ENCODE peak calls at places on chromosome 1, in seven cellular contexts. M is spleen; I is K562; B is adrenal gland; C is HCT116; Y is psoas muscle; X is effector memory CD4-positive, alpha-beta T cell. R is an unnamed sample.

GRCh38 chr1:42998381-42998780 is 39.7 kb upstream of the SLC2A1 start:
- DNase-seq in Y (no peak), X (no peak), C (no peak), I (no peak), M (no peak), B (no peak), R (no peak)

GRCh38 chr1:25971044-25971881 is 26.6 kb downstream of the PAFAH2 start:
- DNase-seq in I (no peak), Y (no peak), B (no peak), M (no peak), C (no peak), X (no peak), R (no peak)

GRCh38 chr1:226309398-226310122 is 596 bp upstream of the LIN9 start:
- DNase-seq in X (no peak), B (peak; percentile 63), C (no peak), I (no peak), M (no peak), Y (no peak), R (no peak)

GRCh38 chr1:210233216-210233494 is 559 bp downstream of the SERTAD4 start:
- DNase-seq in B (no peak), I (no peak), Y (no peak), C (no peak), X (no peak), M (no peak), R (no peak)

GRCh38 chr1:17561561-17561985 is 22.1 kb downstream of the ARHGEF10L start:
- DNase-seq in I (no peak), M (no peak), Y (no peak), C (no peak), X (no peak), B (peak; percentile 73), R (no peak)

GRCh38 chr1:205091043-205091740 is 6.9 kb upstream of the TMEM81 start:
- DNase-seq in X (no peak), B (no peak), C (no peak), M (no peak), Y (no peak), I (no peak), R (no peak)

GRCh38 chr1:166026561-166026960 is 140.2 kb downstream of the FAM78B start:
- DNase-seq in I (no peak), C (no peak), X (no peak), Y (no peak), B (no peak), M (no peak), R (no peak)

GRCh38 chr1:85440584-85440983 is 24.4 kb downstream of the DDAH1 start:
- DNase-seq in X (no peak), M (no peak), C (no peak), Y (no peak), B (no peak), I (no peak), R (no peak)

GRCh38 chr1:58585591-58586151 is 8.6 kb upstream of the TACSTD2 start:
- DNase-seq in M (no peak), X (no peak), Y (no peak), I (no peak), C (peak; percentile 39), B (no peak), R (no peak)

GRCh38 chr1:218571515-218571914 is 226.4 kb downstream of the TGFB2 start:
- DNase-seq in I (no peak), X (no peak), M (no peak), C (no peak), Y (no peak), B (no peak), R (no peak)

GRCh38 chr1:46420533-46420915 is 26.4 kb downstream of the FAAH start:
- DNase-seq in C (no peak), Y (no peak), B (no peak), M (no peak), I (peak; percentile 58), X (no peak), R (no peak)

GRCh38 chr1:55926906-55927471 is 652.4 kb downstream of the PLPP3 start:
- DNase-seq in M (peak; percentile 52), I (no peak), X (no peak), Y (no peak), C (no peak), B (no peak), R (no peak)

GRCh38 chr1:153805042-153805745 is 30.0 kb downstream of the SLC27A3 start:
- DNase-seq in C (peak; percentile 78), B (peak; percentile 83), X (peak; percentile 52), I (no peak), M (peak; percentile 83), Y (peak; percentile 34), R (peak; percentile 92)

GRCh38 chr1:115466433-115466832 is 128.4 kb upstream of the NGF start:
- DNase-seq in X (no peak), B (no peak), M (no peak), I (no peak), C (no peak), Y (no peak), R (no peak)

GRCh38 chr1:199667079-199667478 is 360.4 kb upstream of the NR5A2 start:
- DNase-seq in B (no peak), Y (no peak), M (no peak), I (no peak), C (no peak), X (no peak), R (no peak)

GRCh38 chr1:228161866-228162265 is 3.7 kb upstream of the IBA57 start:
- DNase-seq in C (no peak), Y (no peak), I (no peak), M (no peak), B (no peak), X (no peak), R (no peak)

GRCh38 chr1:149915429-149916192 is 2.0 kb downstream of the SV2A start:
- DNase-seq in B (no peak), M (no peak), I (peak; percentile 39), Y (no peak), X (no peak), C (no peak), R (no peak)

DNA sequence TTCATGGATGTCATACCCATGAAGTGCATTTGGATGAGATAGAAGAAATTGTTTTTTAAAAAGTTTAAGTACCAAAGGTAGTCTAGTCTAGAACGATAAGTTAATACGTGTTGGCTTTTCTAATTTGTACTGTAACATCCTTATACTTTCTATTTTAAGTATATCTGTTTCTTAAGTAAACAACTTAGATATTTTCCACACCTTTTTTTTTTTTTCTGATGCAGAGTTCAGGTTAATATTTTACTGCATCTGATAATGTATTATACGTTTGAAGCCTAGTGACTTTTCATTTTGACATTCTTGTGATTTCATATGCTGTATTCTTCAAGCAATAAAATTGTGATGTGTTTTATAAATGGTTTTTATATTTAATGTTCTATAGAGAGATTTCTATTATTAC is 16.5 kb downstream of the DR1 start:
- DNase-seq in B (no peak), M (no peak), I (no peak), X (no peak), C (no peak), Y (no peak), R (no peak)
- H3K27me3 ChIP-seq in B (no peaks in the 10 kb centered on the region), M (no peaks in the 10 kb centered on the region), I (no peaks in the 10 kb centered on the region), X (no peaks in the 10 kb centered on the region), C (no peaks in the 10 kb centered on the region), Y (no peaks in the 10 kb centered on the region), R (no peaks in the 10 kb centered on the region)

GRCh38 chr1:183918589-183918988 is 113.7 kb downstream of the RGL1 start:
- DNase-seq in B (no peak), M (no peak), X (no peak), Y (no peak), C (no peak), I (no peak), R (no peak)

GRCh38 chr1:183925947-183926346 is 111.6 kb downstream of the COLGALT2 start:
- DNase-seq in M (no peak), C (no peak), I (no peak), Y (no peak), B (no peak), X (no peak), R (no peak)

GRCh38 chr1:183922197-183922596 is 115.3 kb downstream of the COLGALT2 start:
- DNase-seq in X (no peak), B (no peak), C (no peak), Y (no peak), M (no peak), I (peak; percentile 55), R (no peak)

GRCh38 chr1:183915634-183916510 is 111.0 kb downstream of the RGL1 start:
- DNase-seq in M (no peak), B (peak; percentile 93), I (peak; percentile 81), C (peak; percentile 91), Y (peak; percentile 66), X (peak; percentile 54), R (peak; percentile 49)

GRCh38 chr1:183920651-183921050 is 115.7 kb downstream of the RGL1 start:
- DNase-seq in X (no peak), C (no peak), Y (no peak), M (no peak), I (no peak), B (no peak), R (no peak)
- H3K36me3 ChIP-seq in X (no peaks in the 10 kb centered on the region), C (no peaks in the 10 kb centered on the region), Y (no peaks in the 10 kb centered on the region), M (peaks cover 87% of the 10 kb centered on the region), I (no peaks in the 10 kb centered on the region), B (peaks cover 71% of the 10 kb centered on the region), R (no peaks in the 10 kb centered on the region)

GRCh38 chr1:110243146-110243545 is 33.0 kb downstream of the KCNC4 start:
- DNase-seq in C (no peak), M (peak; percentile 58), Y (no peak), I (no peak), X (no peak), B (no peak), R (no peak)

GRCh38 chr1:110240476-110241210 is 30.5 kb downstream of the KCNC4 start:
- DNase-seq in B (no peak), X (no peak), I (no peak), M (peak; percentile 66), Y (no peak), C (no peak), R (no peak)

GRCh38 chr1:110242731-110243130 is 32.6 kb downstream of the KCNC4 start:
- DNase-seq in M (peak; percentile 23), Y (no peak), C (no peak), B (no peak), X (no peak), I (no peak), R (no peak)

GRCh38 chr1:110242062-110242461 is 31.9 kb downstream of the KCNC4 start:
- DNase-seq in I (no peak), Y (no peak), B (no peak), X (no peak), C (no peak), M (peak; percentile 16), R (no peak)

DNA sequence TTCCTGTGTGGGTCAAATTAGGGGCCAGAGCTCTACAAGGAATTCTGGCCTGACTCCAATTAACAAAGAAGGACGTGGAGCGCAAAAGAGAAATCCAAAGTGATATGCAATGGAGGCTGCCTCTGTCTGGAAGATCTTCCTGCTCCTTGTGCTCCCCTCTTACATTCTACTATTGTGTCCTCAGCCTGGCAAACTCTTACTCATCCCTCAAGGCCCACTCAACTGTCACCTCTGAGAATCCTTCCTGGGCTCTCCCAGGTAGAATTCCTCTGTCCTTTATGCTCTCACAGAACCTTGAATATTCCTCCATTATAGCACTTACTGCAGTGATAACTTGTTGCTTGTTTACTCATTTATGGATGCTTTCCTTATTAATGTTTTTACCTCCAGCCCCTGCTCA is 31.4 kb downstream of the KCNC4 start:
- DNase-seq in B (no peak), Y (no peak), I (no peak), X (no peak), C (no peak), M (no peak), R (no peak)
- H3K27me3 ChIP-seq in B (no peaks in the 10 kb centered on the region), Y (no peaks in the 10 kb centered on the region), I (peaks cover 77% of the 10 kb centered on the region), X (no peaks in the 10 kb centered on the region), C (no peaks in the 10 kb centered on the region), M (no peaks in the 10 kb centered on the region), R (no peaks in the 10 kb centered on the region)

DNA sequence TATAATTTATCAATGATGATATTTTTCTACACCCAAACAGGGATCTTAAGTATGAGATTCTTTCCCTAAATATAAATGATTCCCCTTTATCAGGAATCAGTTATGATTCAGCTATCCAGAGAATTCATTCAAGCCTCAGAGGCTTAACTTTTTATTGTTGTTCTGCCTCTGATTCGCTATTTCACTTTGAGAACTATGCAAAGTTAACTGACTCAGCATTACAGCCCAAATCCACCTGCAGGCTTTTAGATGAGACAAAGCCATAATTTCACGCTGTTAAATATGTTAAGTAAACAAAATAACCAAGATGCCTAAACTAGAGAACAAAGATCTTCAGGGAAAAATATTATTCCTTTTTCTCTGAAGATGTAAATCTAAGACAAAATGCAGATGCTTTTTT is 8.5 kb downstream of the SCYL3 start:
- DNase-seq in I (no peak), X (no peak), M (no peak), C (no peak), B (no peak), Y (no peak), R (no peak)
- H3K36me3 ChIP-seq in I (peaks cover 37% of the 10 kb centered on the region), X (peaks cover 30% of the 10 kb centered on the region), M (peaks cover 74% of the 10 kb centered on the region), C (peaks cover 6% of the 10 kb centered on the region), B (peaks cover 26% of the 10 kb centered on the region), Y (peaks cover 3% of the 10 kb centered on the region), R (peaks cover 15% of the 10 kb centered on the region)